ENCODE peak calls at places on chromosomes 3 and 15, in ten cellular contexts. One of them, this sample, is unnamed.

GRCh38 chr15:68228143-68228970 is 1.2 kb downstream of the CLN6 start:
- DNase-seq in aorta: no peak
- DNase-seq in activated T-helper 1 cell treated with anti-CD3 and anti-CD28 coated beads, Interleukin-2, amount 50 U/mL, for 16 hours: no peak
- DNase-seq in fibroblast of mammary gland: peak
- DNase-seq in A549: no peak
- DNase-seq in activated naive CD4-positive, alpha-beta T cell treated with anti-CD3 and anti-CD28 coated beads for 36 hours: no peak
- DNase-seq in HS-27A: peak
- DNase-seq in mucosa of descending colon: no peak
- DNase-seq in ovary: no peak
- DNase-seq in heart left ventricle: no peak
- DNase-seq in this sample: no peak

GRCh38 chr15:48748535-48748934 is 62.3 kb downstream of the CEP152 start:
- DNase-seq in aorta: no peak
- DNase-seq in activated T-helper 1 cell treated with anti-CD3 and anti-CD28 coated beads, Interleukin-2, amount 50 U/mL, for 16 hours: no peak
- DNase-seq in fibroblast of mammary gland: peak
- DNase-seq in A549: no peak
- DNase-seq in activated naive CD4-positive, alpha-beta T cell treated with anti-CD3 and anti-CD28 coated beads for 36 hours: no peak
- DNase-seq in HS-27A: no peak
- DNase-seq in mucosa of descending colon: no peak
- DNase-seq in ovary: no peak
- DNase-seq in heart left ventricle: no peak
- DNase-seq in this sample: no peak

GRCh38 chr15:68517285-68517711 is 61.5 kb upstream of the CORO2B start:
- DNase-seq in aorta: peak
- DNase-seq in activated T-helper 1 cell treated with anti-CD3 and anti-CD28 coated beads, Interleukin-2, amount 50 U/mL, for 16 hours: no peak
- DNase-seq in fibroblast of mammary gland: no peak
- DNase-seq in A549: no peak
- DNase-seq in activated naive CD4-positive, alpha-beta T cell treated with anti-CD3 and anti-CD28 coated beads for 36 hours: no peak
- DNase-seq in HS-27A: no peak
- DNase-seq in mucosa of descending colon: no peak
- DNase-seq in ovary: no peak
- DNase-seq in heart left ventricle: peak
- DNase-seq in this sample: no peak

GRCh38 chr15:90529369-90530249 is at the start of gene CRTC3:
- DNase-seq in aorta: peak
- DNase-seq in activated T-helper 1 cell treated with anti-CD3 and anti-CD28 coated beads, Interleukin-2, amount 50 U/mL, for 16 hours: peak
- DNase-seq in fibroblast of mammary gland: peak
- DNase-seq in A549: peak
- DNase-seq in activated naive CD4-positive, alpha-beta T cell treated with anti-CD3 and anti-CD28 coated beads for 36 hours: peak
- DNase-seq in HS-27A: no peak
- DNase-seq in mucosa of descending colon: peak
- DNase-seq in ovary: peak
- DNase-seq in heart left ventricle: peak
- DNase-seq in this sample: peak

GRCh38 chr3:62371735-62372591 is 1.4 kb downstream of the FEZF2 start:
- DNase-seq in aorta: no peak
- DNase-seq in activated T-helper 1 cell treated with anti-CD3 and anti-CD28 coated beads, Interleukin-2, amount 50 U/mL, for 16 hours: no peak
- DNase-seq in fibroblast of mammary gland: no peak
- DNase-seq in A549: no peak
- DNase-seq in activated naive CD4-positive, alpha-beta T cell treated with anti-CD3 and anti-CD28 coated beads for 36 hours: no peak
- DNase-seq in HS-27A: no peak
- DNase-seq in mucosa of descending colon: no peak
- DNase-seq in ovary: no peak
- DNase-seq in heart left ventricle: no peak
- DNase-seq in this sample: no peak

GRCh38 chr3:184481924-184482671 is 79.5 kb upstream of the EPHB3 start:
- DNase-seq in aorta: no peak
- DNase-seq in activated T-helper 1 cell treated with anti-CD3 and anti-CD28 coated beads, Interleukin-2, amount 50 U/mL, for 16 hours: no peak
- DNase-seq in fibroblast of mammary gland: no peak
- DNase-seq in A549: no peak
- DNase-seq in activated naive CD4-positive, alpha-beta T cell treated with anti-CD3 and anti-CD28 coated beads for 36 hours: no peak
- DNase-seq in HS-27A: no peak
- DNase-seq in mucosa of descending colon: no peak
- DNase-seq in ovary: no peak
- DNase-seq in heart left ventricle: no peak
- DNase-seq in this sample: peak

GRCh38 chr3:57065588-57065987 is 5.1 kb downstream of the SPATA12 start:
- DNase-seq in aorta: no peak
- DNase-seq in activated T-helper 1 cell treated with anti-CD3 and anti-CD28 coated beads, Interleukin-2, amount 50 U/mL, for 16 hours: no peak
- DNase-seq in fibroblast of mammary gland: no peak
- DNase-seq in A549: peak
- DNase-seq in activated naive CD4-positive, alpha-beta T cell treated with anti-CD3 and anti-CD28 coated beads for 36 hours: no peak
- DNase-seq in HS-27A: no peak
- DNase-seq in mucosa of descending colon: no peak
- DNase-seq in ovary: no peak
- DNase-seq in heart left ventricle: no peak
- DNase-seq in this sample: peak

GRCh38 chr3:134357261-134357913 is 16.9 kb downstream of the AMOTL2 start:
- DNase-seq in aorta: peak
- DNase-seq in activated T-helper 1 cell treated with anti-CD3 and anti-CD28 coated beads, Interleukin-2, amount 50 U/mL, for 16 hours: no peak
- DNase-seq in fibroblast of mammary gland: no peak
- DNase-seq in A549: no peak
- DNase-seq in activated naive CD4-positive, alpha-beta T cell treated with anti-CD3 and anti-CD28 coated beads for 36 hours: no peak
- DNase-seq in HS-27A: no peak
- DNase-seq in mucosa of descending colon: no peak
- DNase-seq in ovary: no peak
- DNase-seq in heart left ventricle: peak
- DNase-seq in this sample: peak

GRCh38 chr3:71926242-71926560 is 141.3 kb upstream of the PROK2 start:
- DNase-seq in aorta: no peak
- DNase-seq in activated T-helper 1 cell treated with anti-CD3 and anti-CD28 coated beads, Interleukin-2, amount 50 U/mL, for 16 hours: no peak
- DNase-seq in fibroblast of mammary gland: peak
- DNase-seq in A549: peak
- DNase-seq in activated naive CD4-positive, alpha-beta T cell treated with anti-CD3 and anti-CD28 coated beads for 36 hours: peak
- DNase-seq in HS-27A: no peak
- DNase-seq in mucosa of descending colon: no peak
- DNase-seq in ovary: no peak
- DNase-seq in heart left ventricle: no peak
- DNase-seq in this sample: no peak

GRCh38 chr3:109131276-109131675 is 5.2 kb upstream of the C3orf85 start:
- DNase-seq in aorta: no peak
- DNase-seq in activated T-helper 1 cell treated with anti-CD3 and anti-CD28 coated beads, Interleukin-2, amount 50 U/mL, for 16 hours: no peak
- DNase-seq in fibroblast of mammary gland: no peak
- DNase-seq in A549: no peak
- DNase-seq in activated naive CD4-positive, alpha-beta T cell treated with anti-CD3 and anti-CD28 coated beads for 36 hours: no peak
- DNase-seq in HS-27A: no peak
- DNase-seq in mucosa of descending colon: no peak
- DNase-seq in ovary: no peak
- DNase-seq in heart left ventricle: no peak
- DNase-seq in this sample: no peak

GRCh38 chr15:71455107-71455506 is 339.8 kb downstream of the THSD4 start:
- DNase-seq in aorta: no peak
- DNase-seq in activated T-helper 1 cell treated with anti-CD3 and anti-CD28 coated beads, Interleukin-2, amount 50 U/mL, for 16 hours: no peak
- DNase-seq in fibroblast of mammary gland: no peak
- DNase-seq in A549: no peak
- DNase-seq in activated naive CD4-positive, alpha-beta T cell treated with anti-CD3 and anti-CD28 coated beads for 36 hours: no peak
- DNase-seq in HS-27A: no peak
- DNase-seq in mucosa of descending colon: no peak
- DNase-seq in ovary: no peak
- DNase-seq in heart left ventricle: no peak
- DNase-seq in this sample: no peak